ENCODE peak calls at places on chromosomes 16 and 17, in six cellular contexts. W, S, V, H, N and J are unnamed samples.

GRCh38 chr17:14760719-14761425 is 460.0 kb downstream of the HS3ST3B1 start:
- DNase-seq in W (no peak), S (no peak), V (no peak), H (no peak), N (no peak), J (no peak)

GRCh38 chr17:31491794-31492171 is 100.3 kb downstream of the RAB11FIP4 start:
- DNase-seq in W (no peak), S (no peak), V (no peak), H (no peak), N (no peak), J (no peak)

GRCh38 chr17:77425791-77426641 is 285.2 kb downstream of the SEC14L1 start:
- DNase-seq in W (no peak), S (peak), V (peak), H (no peak), N (peak), J (peak)

GRCh38 chr16:9092282-9092962 is 978 bp downstream of the HAPSTR1 start:
- DNase-seq in W (no peak), S (peak), V (no peak), H (peak), N (peak), J (peak)

GRCh38 chr16:68643227-68643626 is 1.9 kb upstream of the CDH3 start:
- DNase-seq in W (no peak), S (no peak), V (no peak), H (no peak), N (no peak), J (no peak)

GRCh38 chr17:59707971-59708425 is 544 bp downstream of the VMP1 start:
- DNase-seq in W (no peak), S (no peak), V (no peak), H (no peak), N (no peak), J (no peak)

GRCh38 chr17:43874293-43874692 is 27.3 kb downstream of the CD300LG start:
- DNase-seq in W (no peak), S (no peak), V (no peak), H (no peak), N (no peak), J (no peak)

GRCh38 chr17:28982191-28982793 is 23.5 kb downstream of the SEZ6 start:
- DNase-seq in W (no peak), S (no peak), V (no peak), H (peak), N (peak), J (peak)

GRCh38 chr17:29623283-29623647 is 553 bp upstream of the CORO6 start:
- DNase-seq in W (no peak), S (no peak), V (no peak), H (no peak), N (no peak), J (no peak)

GRCh38 chr17:1181769-1182137 is 2.0 kb upstream of the ABR start:
- DNase-seq in W (no peak), S (no peak), V (no peak), H (no peak), N (no peak), J (no peak)

GRCh38 chr16:6091021-6091420 is 993.4 kb upstream of the EEF2KMT start:
- DNase-seq in W (no peak), S (no peak), V (no peak), H (no peak), N (no peak), J (no peak)